ENCODE peak calls at places on chromosomes 1 and 21, in six cellular contexts. W, B, D, R, Q and M are unnamed samples.
A peak's percentile ranks its signal among the peaks of the same experiment; 100 is the strongest.

GRCh38 chr1:24248859-24249258 is 61.8 kb upstream of the IFNLR1 start:
- DNase-seq in R (no peak), B (no peak), Q (no peak), D (no peak), W (no peak), M (no peak)

GRCh38 chr1:3231826-3232225 is 162.8 kb downstream of the PRDM16 start:
- DNase-seq in W (no peak), B (no peak), R (no peak), Q (no peak), D (no peak), M (no peak)

GRCh38 chr1:112836642-112837041 is 119.4 kb downstream of the SLC16A1 start:
- DNase-seq in D (no peak), W (no peak), B (no peak), R (no peak), Q (no peak), M (no peak)

GRCh38 chr1:30054126-30054525 is 669.3 kb downstream of the MATN1 start:
- DNase-seq in D (no peak), R (no peak), W (no peak), Q (no peak), B (no peak), M (no peak)

GRCh38 chr1:154750681-154751665 is 119.1 kb downstream of the KCNN3 start:
- DNase-seq in R (no peak), D (no peak), B (peak; percentile 4), Q (no peak), W (no peak), M (no peak)

GRCh38 chr1:24872446-24872845 is 57.6 kb downstream of the RUNX3 start:
- DNase-seq in D (no peak), B (no peak), Q (no peak), R (no peak), W (no peak), M (no peak)

GRCh38 chr21:17270234-17270633 is 242.6 kb upstream of the CXADR start:
- DNase-seq in B (no peak), D (no peak), R (no peak), W (no peak), Q (peak; percentile 24), M (peak; percentile 74)

GRCh38 chr1:58811303-58811702 is 27.5 kb upstream of the JUN start:
- DNase-seq in R (no peak), Q (no peak), D (no peak), W (no peak), B (no peak), M (no peak)

GRCh38 chr1:88649932-88650331 is 34.1 kb upstream of the PKN2 start:
- DNase-seq in D (no peak), B (no peak), W (no peak), Q (no peak), R (no peak), M (no peak)

GRCh38 chr1:157806431-157807149 is 13.3 kb downstream of the FCRL1 start:
- DNase-seq in W (no peak), R (no peak), B (no peak), Q (no peak), D (no peak), M (no peak)

GRCh38 chr1:157091186-157091585 is 8.4 kb downstream of the ETV3L start:
- DNase-seq in Q (no peak), R (no peak), D (no peak), B (no peak), W (no peak), M (no peak)

GRCh38 chr1:242828199-242828598 is 303.7 kb upstream of the PLD5 start:
- DNase-seq in Q (no peak), B (no peak), R (no peak), D (peak; percentile 14), W (no peak), M (no peak)